ENCODE peak calls at places on chromosome 22, in four cellular contexts. One of them, this sample, is unnamed.

GRCh38 chr22:47094861-47095330 is 332.4 kb downstream of the TBC1D22A start:
- DNase-seq in stimulated activated naive B cell treated with anti-CD40 and anti-IgM and Interleukin-4, amounts not matched to agents 10 μg/mL and 1 μg/mL and 100 μg/mL, for 72 hours: no peak
- DNase-seq in pons: no peak
- DNase-seq in B cell: no peak
- DNase-seq in this sample: no peak

GRCh38 chr22:42680648-42681047 is 31.5 kb upstream of the CYB5R3 start:
- DNase-seq in pons: no peak
- DNase-seq in stimulated activated naive B cell treated with anti-CD40 and anti-IgM and Interleukin-4, amounts not matched to agents 10 μg/mL and 1 μg/mL and 100 μg/mL, for 72 hours: no peak
- DNase-seq in B cell: no peak
- DNase-seq in this sample: no peak

GRCh38 chr22:36687516-36687915 is 16.0 kb downstream of the CACNG2 start:
- DNase-seq in pons: no peak
- DNase-seq in B cell: no peak
- DNase-seq in stimulated activated naive B cell treated with anti-CD40 and anti-IgM and Interleukin-4, amounts not matched to agents 10 μg/mL and 1 μg/mL and 100 μg/mL, for 72 hours: no peak
- DNase-seq in this sample: no peak

GRCh38 chr22:30301995-30302809 is 12.9 kb upstream of the CASTOR1 start:
- DNase-seq in stimulated activated naive B cell treated with anti-CD40 and anti-IgM and Interleukin-4, amounts not matched to agents 10 μg/mL and 1 μg/mL and 100 μg/mL, for 72 hours: no peak
- DNase-seq in pons: peak
- DNase-seq in B cell: peak
- DNase-seq in this sample: peak

GRCh38 chr22:23894710-23895598 is 771 bp downstream of the MIF start:
- DNase-seq in stimulated activated naive B cell treated with anti-CD40 and anti-IgM and Interleukin-4, amounts not matched to agents 10 μg/mL and 1 μg/mL and 100 μg/mL, for 72 hours: peak
- DNase-seq in pons: peak
- DNase-seq in B cell: peak
- DNase-seq in this sample: peak

GRCh38 chr22:19127329-19128008 is 3.6 kb upstream of the TSSK2 start:
- DNase-seq in B cell: no peak
- DNase-seq in stimulated activated naive B cell treated with anti-CD40 and anti-IgM and Interleukin-4, amounts not matched to agents 10 μg/mL and 1 μg/mL and 100 μg/mL, for 72 hours: no peak
- DNase-seq in pons: no peak
- DNase-seq in this sample: no peak

GRCh38 chr22:30251661-30252226 is 5.2 kb upstream of the LIF start:
- DNase-seq in stimulated activated naive B cell treated with anti-CD40 and anti-IgM and Interleukin-4, amounts not matched to agents 10 μg/mL and 1 μg/mL and 100 μg/mL, for 72 hours: no peak
- DNase-seq in pons: no peak
- DNase-seq in B cell: no peak
- DNase-seq in this sample: no peak

GRCh38 chr22:33271390-33272161 is 213.4 kb upstream of the SYN3 start:
- DNase-seq in pons: peak
- DNase-seq in stimulated activated naive B cell treated with anti-CD40 and anti-IgM and Interleukin-4, amounts not matched to agents 10 μg/mL and 1 μg/mL and 100 μg/mL, for 72 hours: peak
- DNase-seq in B cell: peak
- DNase-seq in this sample: peak

GRCh38 chr22:49435596-49435995 is 392.1 kb downstream of the BRD1 start:
- DNase-seq in B cell: no peak
- DNase-seq in pons: no peak
- DNase-seq in stimulated activated naive B cell treated with anti-CD40 and anti-IgM and Interleukin-4, amounts not matched to agents 10 μg/mL and 1 μg/mL and 100 μg/mL, for 72 hours: no peak
- DNase-seq in this sample: no peak

GRCh38 chr22:46458525-46458924 is 78.9 kb downstream of the CELSR1 start:
- DNase-seq in pons: no peak
- DNase-seq in B cell: no peak
- DNase-seq in stimulated activated naive B cell treated with anti-CD40 and anti-IgM and Interleukin-4, amounts not matched to agents 10 μg/mL and 1 μg/mL and 100 μg/mL, for 72 hours: no peak
- DNase-seq in this sample: no peak

GRCh38 chr22:48267681-48268080 is 1505.2 kb downstream of the TBC1D22A start:
- DNase-seq in pons: no peak
- DNase-seq in stimulated activated naive B cell treated with anti-CD40 and anti-IgM and Interleukin-4, amounts not matched to agents 10 μg/mL and 1 μg/mL and 100 μg/mL, for 72 hours: no peak
- DNase-seq in B cell: no peak
- DNase-seq in this sample: no peak

GRCh38 chr22:31748490-31748889 is 1.4 kb downstream of the PRR14L start:
- DNase-seq in B cell: no peak
- DNase-seq in pons: no peak
- DNase-seq in stimulated activated naive B cell treated with anti-CD40 and anti-IgM and Interleukin-4, amounts not matched to agents 10 μg/mL and 1 μg/mL and 100 μg/mL, for 72 hours: no peak
- DNase-seq in this sample: no peak

GRCh38 chr22:35021166-35021565 is 44.8 kb upstream of the ISX start:
- DNase-seq in B cell: no peak
- DNase-seq in stimulated activated naive B cell treated with anti-CD40 and anti-IgM and Interleukin-4, amounts not matched to agents 10 μg/mL and 1 μg/mL and 100 μg/mL, for 72 hours: no peak
- DNase-seq in pons: no peak
- DNase-seq in this sample: no peak

GRCh38 chr22:40654522-40655167 is 18.1 kb upstream of the MRTFA start:
- DNase-seq in pons: peak
- DNase-seq in stimulated activated naive B cell treated with anti-CD40 and anti-IgM and Interleukin-4, amounts not matched to agents 10 μg/mL and 1 μg/mL and 100 μg/mL, for 72 hours: no peak
- DNase-seq in B cell: no peak
- DNase-seq in this sample: no peak

GRCh38 chr22:42184852-42185251 is 54.2 kb upstream of the CYP2D6 start:
- DNase-seq in stimulated activated naive B cell treated with anti-CD40 and anti-IgM and Interleukin-4, amounts not matched to agents 10 μg/mL and 1 μg/mL and 100 μg/mL, for 72 hours: no peak
- DNase-seq in pons: no peak
- DNase-seq in B cell: no peak
- DNase-seq in this sample: no peak

This sample was measured in germinal center.